ENCODE peak calls at places on chromosomes 3 and 15, in eight cellular contexts. N, D, W, H, A, S, E and Y are unnamed samples.

GRCh38 chr3:113736548-113737089 is 9.4 kb downstream of the NAA50 start:
- DNase-seq in A (peak; percentile 45), D (peak; percentile 63), W (no peak), S (peak; percentile 80), E (peak; percentile 74), H (peak; percentile 46), N (no peak), Y (peak; percentile 38)

GRCh38 chr3:157081681-157082210 is 78.2 kb downstream of the CCNL1 start:
- DNase-seq in D (peak; percentile 98), H (peak; percentile 69), E (peak; percentile 95), S (peak; percentile 94), A (peak; percentile 96), N (peak; percentile 96), W (peak; percentile 90), Y (peak; percentile 84)

GRCh38 chr3:45199837-45200648 is 26.0 kb downstream of the TMEM158 start:
- DNase-seq in H (no peak), A (no peak), S (peak; percentile 89), D (peak; percentile 76), N (peak; percentile 55), W (peak; percentile 45), E (peak; percentile 78), Y (no peak)

GRCh38 chr3:74824366-74824765 is 209.9 kb upstream of the CNTN3 start:
- DNase-seq in E (peak; percentile 22), N (no peak), A (no peak), W (no peak), S (no peak), D (no peak), H (no peak), Y (no peak)

GRCh38 chr15:77037475-77038209 is 33.3 kb downstream of the TSPAN3 start:
- DNase-seq in E (no peak), W (peak; percentile 6), D (no peak), A (no peak), N (no peak), H (no peak), S (no peak), Y (no peak)

GRCh38 chr3:71859128-71859519 is 74.2 kb upstream of the PROK2 start:
- DNase-seq in D (no peak), W (no peak), N (no peak), E (peak; percentile 59), S (peak; percentile 14), H (no peak), A (peak; percentile 60), Y (no peak)

GRCh38 chr15:64746921-64747320 is 28.5 kb downstream of the RBPMS2 start:
- DNase-seq in S (no peak), D (no peak), A (no peak), E (no peak), W (no peak), H (no peak), N (no peak), Y (no peak)

GRCh38 chr3:118629821-118630220 is 404.8 kb downstream of the IGSF11 start:
- DNase-seq in N (no peak), H (no peak), W (no peak), S (no peak), D (no peak), A (no peak), E (no peak), Y (no peak)

GRCh38 chr3:193828477-193828876 is 235.5 kb downstream of the OPA1 start:
- DNase-seq in H (no peak), W (peak; percentile 24), S (no peak), N (no peak), E (no peak), A (no peak), D (no peak), Y (no peak)

GRCh38 chr15:72380743-72381142 is 4.9 kb upstream of the HEXA start:
- DNase-seq in D (no peak), N (no peak), A (no peak), E (no peak), S (no peak), H (no peak), W (no peak), Y (no peak)

GRCh38 chr3:58563386-58564035 is 13.7 kb downstream of the FAM107A start:
- DNase-seq in W (no peak), A (no peak), D (no peak), N (peak; percentile 16), S (no peak), E (no peak), H (no peak), Y (no peak)

GRCh38 chr3:188207941-188208750 is 54.2 kb downstream of the LPP start:
- DNase-seq in N (peak; percentile 77), S (no peak), H (no peak), A (peak; percentile 51), D (no peak), W (no peak), E (no peak), Y (no peak)

GRCh38 chr15:84793431-84793830 is 23.7 kb upstream of the ALPK3 start:
- DNase-seq in D (no peak), S (no peak), E (no peak), W (no peak), H (no peak), A (no peak), N (no peak), Y (no peak)
- TF ChIP-seq CTCF in D (no peak), S (no peak), E (no peak), W (no peak), H (no peak), A (no peak), N (no peak), Y (no peak)

GRCh38 chr3:63662011-63662410 is 9.5 kb downstream of the SNTN start:
- DNase-seq in H (no peak), S (no peak), E (no peak), W (no peak), N (no peak), A (no peak), D (no peak), Y (no peak)

GRCh38 chr3:63655519-63655918 is 3.0 kb downstream of the SNTN start:
- DNase-seq in N (no peak), H (no peak), W (no peak), E (no peak), S (peak; percentile 28), D (peak; percentile 73), A (no peak), Y (peak; percentile 42)

GRCh38 chr3:63656791-63657190 is 4.3 kb downstream of the SNTN start:
- DNase-seq in A (no peak), E (no peak), S (no peak), D (peak; percentile 77), H (no peak), W (no peak), N (no peak), Y (no peak)

GRCh38 chr3:63662500-63662899 is 10.0 kb downstream of the SNTN start:
- DNase-seq in E (peak; percentile 34), D (peak; percentile 35), S (no peak), A (peak; percentile 49), N (peak; percentile 34), H (no peak), W (peak; percentile 9), Y (no peak)

DNA sequence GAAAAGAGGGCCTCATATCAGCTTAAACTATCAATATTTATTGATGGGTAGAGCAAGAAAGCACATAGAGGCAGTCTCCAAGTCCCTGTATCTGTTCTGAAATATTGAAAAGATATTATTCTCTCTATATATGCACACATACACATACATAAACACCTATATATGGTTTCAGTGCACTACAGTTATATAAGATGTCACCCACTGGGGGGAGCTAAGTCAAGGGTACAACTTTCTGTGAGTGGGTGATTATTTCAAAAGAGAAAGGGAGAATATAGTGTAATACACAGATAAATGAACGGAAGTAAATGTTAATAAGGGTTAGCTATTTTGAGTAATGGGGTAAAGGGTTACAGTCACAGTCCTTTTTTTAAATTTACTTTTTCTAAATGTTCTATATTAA is 8.8 kb downstream of the SNTN start:
- DNase-seq in E (no peak), W (no peak), D (no peak), S (peak; percentile 7), A (no peak), N (no peak), H (no peak), Y (no peak)
- TF ChIP-seq CTCF in E (no peak), W (no peak), D (peak; percentile 72), S (peak; percentile 18), A (no peak), N (peak; percentile 52), H (peak; percentile 30), Y (peak; percentile 15)

GRCh38 chr15:40782609-40783227 is 12.9 kb downstream of the C15orf62 start:
- DNase-seq in W (peak; percentile 86), D (no peak), N (peak; percentile 81), E (peak; percentile 86), A (peak; percentile 79), S (no peak), H (peak; percentile 72), Y (no peak)

GRCh38 chr15:40787991-40788390 is 18.2 kb downstream of the C15orf62 start:
- DNase-seq in W (no peak), A (peak; percentile 16), N (no peak), E (no peak), D (no peak), S (no peak), H (no peak), Y (no peak)

GRCh38 chr15:40787344-40787841 is 17.6 kb downstream of the C15orf62 start:
- DNase-seq in E (peak; percentile 64), N (peak; percentile 89), H (no peak), W (peak; percentile 85), S (peak; percentile 79), D (peak; percentile 27), A (no peak), Y (no peak)

GRCh38 chr15:40785814-40786213 is 16.0 kb downstream of the C15orf62 start:
- DNase-seq in E (no peak), D (no peak), N (no peak), S (no peak), W (no peak), H (no peak), A (no peak), Y (no peak)

DNA sequence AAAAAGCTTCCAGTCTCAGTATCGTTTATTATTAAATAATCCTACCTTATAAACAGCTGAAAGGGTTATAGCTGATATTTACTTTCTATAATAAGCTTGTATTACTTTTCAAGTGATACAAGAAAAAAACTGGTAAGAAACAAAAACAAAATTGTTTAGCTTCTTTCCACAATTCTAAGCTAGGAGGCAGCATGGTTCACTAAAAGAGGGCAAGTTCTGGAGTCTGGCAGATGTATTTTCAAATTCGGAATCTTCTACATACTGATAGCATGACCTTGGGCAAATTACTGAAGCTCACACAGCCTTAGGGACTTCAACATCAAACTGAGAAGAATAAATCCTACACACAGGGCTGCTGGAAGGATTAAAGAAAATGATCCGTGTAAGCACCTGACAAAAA is 15.4 kb downstream of the C15orf62 start:
- DNase-seq in D (no peak), E (no peak), H (no peak), W (no peak), S (no peak), N (no peak), A (no peak), Y (no peak)
- TF ChIP-seq CTCF in D (peak; percentile 37), E (peak; percentile 31), H (no peak), W (no peak), S (no peak), N (no peak), A (no peak), Y (no peak)

DNA sequence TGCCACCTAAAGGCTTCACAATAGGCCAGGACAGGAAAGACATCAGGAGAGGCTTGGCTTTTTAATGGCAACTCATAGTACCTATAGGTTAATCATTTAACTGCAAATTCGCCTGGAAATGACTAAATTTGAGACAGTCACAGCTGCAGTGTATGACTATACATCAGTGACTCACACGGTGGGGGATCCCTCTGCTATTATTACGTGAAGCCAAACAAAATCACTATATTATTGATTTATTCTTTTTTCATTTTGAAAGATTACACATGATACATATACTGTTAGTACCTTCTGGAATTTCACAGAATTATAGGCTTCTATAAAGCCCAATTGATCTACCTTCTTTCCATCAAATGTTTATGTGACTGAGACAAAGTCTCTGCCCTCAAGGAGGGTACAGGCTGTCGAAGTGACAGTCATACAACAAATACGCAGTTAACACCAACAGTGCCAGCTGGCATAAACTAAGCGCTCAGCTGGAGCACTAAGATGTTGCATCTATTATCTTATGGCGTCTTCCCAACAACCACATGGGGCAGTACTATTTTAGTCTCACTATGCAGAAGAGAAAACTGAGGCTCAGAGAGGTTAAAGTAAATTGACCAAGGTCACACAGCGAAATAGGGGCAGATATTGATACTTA is 82.0 kb upstream of the LMOD3 start:
- DNase-seq in A (no peak), D (no peak), E (peak; percentile 45), H (no peak), S (no peak), W (no peak), N (no peak), Y (no peak)
- TF ChIP-seq CTCF in A (no peak), D (no peak), E (no peak), H (no peak), S (no peak), W (no peak), N (no peak), Y (no peak)